ENCODE peak calls at places on chromosomes 11 and 22, in six cellular contexts. S is A549, W is K562, R is endothelial cell of umbilical vein, L is NB4, H is HepG2. F is an unnamed sample.

GRCh38 chr22:27474711-27475547 is 326.6 kb downstream of the MN1 start:
- DNase-seq in S (peak), W (no peak), R (peak), L (no peak), H (no peak), F (no peak)

GRCh38 chr11:85123752-85124231 is 503.4 kb downstream of the DLG2 start:
- DNase-seq in S (no peak), W (no peak), R (no peak), L (peak), H (no peak), F (peak)

GRCh38 chr22:39244496-39245129 is at the start of gene PDGFB:
- DNase-seq in S (no peak), W (peak), R (peak), L (peak), H (no peak), F (no peak)

GRCh38 chr22:28031383-28031922 is 112.4 kb upstream of the PITPNB start:
- DNase-seq in S (no peak), W (no peak), R (no peak), L (no peak), H (no peak), F (no peak)

GRCh38 chr11:15651782-15652181 is 537.1 kb downstream of the INSC start:
- DNase-seq in S (no peak), W (no peak), R (no peak), L (no peak), H (no peak), F (no peak)

GRCh38 chr11:117604349-117604995 is 192.5 kb downstream of the DSCAML1 start:
- DNase-seq in S (no peak), W (no peak), R (no peak), L (no peak), H (no peak), F (no peak)

GRCh38 chr11:130397780-130398179 is 30.6 kb downstream of the ADAMTS8 start:
- DNase-seq in S (no peak), W (no peak), R (no peak), L (no peak), H (no peak), F (no peak)

GRCh38 chr22:44266811-44267760 is 45.7 kb downstream of the SHISAL1 start:
- DNase-seq in S (no peak), W (no peak), R (no peak), L (no peak), H (no peak), F (no peak)

GRCh38 chr11:125892071-125892470 is 4.6 kb downstream of the HYLS1 start:
- DNase-seq in S (no peak), W (no peak), R (peak), L (no peak), H (no peak), F (no peak)

GRCh38 chr11:100872951-100873350 is 185.9 kb downstream of the ARHGAP42 start:
- DNase-seq in S (no peak), W (no peak), R (no peak), L (no peak), H (no peak), F (no peak)

GRCh38 chr22:11360632-11361031 is 4167.4 kb upstream of the OR11H1 start:
- DNase-seq in S (no peak), W (peak), R (no peak), L (no peak), H (no peak), F (no peak)

GRCh38 chr22:23182289-23183106 is 2.2 kb downstream of the BCR start:
- DNase-seq in S (no peak), W (peak), R (peak), L (peak), H (no peak), F (peak)

GRCh38 chr11:112114460-112114859 is 27.8 kb downstream of the SDHD start:
- DNase-seq in S (no peak), W (no peak), R (no peak), L (no peak), H (no peak), F (no peak)

GRCh38 chr11:112115389-112115788 is 28.7 kb downstream of the SDHD start:
- DNase-seq in S (no peak), W (no peak), R (no peak), L (no peak), H (no peak), F (no peak)

GRCh38 chr11:112118176-112118575 is 31.5 kb downstream of the SDHD start:
- DNase-seq in S (no peak), W (no peak), R (no peak), L (no peak), H (no peak), F (no peak)

GRCh38 chr11:112113539-112114457 is 27.1 kb downstream of the SDHD start:
- DNase-seq in S (peak), W (peak), R (peak), L (peak), H (peak), F (no peak)
- TF ChIP-seq MYC in S (no peak), W (no peak), R (no peak), L (no peak), H (no peak), F (no peak)

GRCh38 chr11:94781822-94782221 is 13.7 kb downstream of the AMOTL1 start:
- DNase-seq in S (no peak), W (no peak), R (no peak), L (no peak), H (no peak), F (no peak)
- TF ChIP-seq MYC in S (no peak), W (no peak), R (no peak), L (no peak), H (no peak), F (no peak)

DNA sequence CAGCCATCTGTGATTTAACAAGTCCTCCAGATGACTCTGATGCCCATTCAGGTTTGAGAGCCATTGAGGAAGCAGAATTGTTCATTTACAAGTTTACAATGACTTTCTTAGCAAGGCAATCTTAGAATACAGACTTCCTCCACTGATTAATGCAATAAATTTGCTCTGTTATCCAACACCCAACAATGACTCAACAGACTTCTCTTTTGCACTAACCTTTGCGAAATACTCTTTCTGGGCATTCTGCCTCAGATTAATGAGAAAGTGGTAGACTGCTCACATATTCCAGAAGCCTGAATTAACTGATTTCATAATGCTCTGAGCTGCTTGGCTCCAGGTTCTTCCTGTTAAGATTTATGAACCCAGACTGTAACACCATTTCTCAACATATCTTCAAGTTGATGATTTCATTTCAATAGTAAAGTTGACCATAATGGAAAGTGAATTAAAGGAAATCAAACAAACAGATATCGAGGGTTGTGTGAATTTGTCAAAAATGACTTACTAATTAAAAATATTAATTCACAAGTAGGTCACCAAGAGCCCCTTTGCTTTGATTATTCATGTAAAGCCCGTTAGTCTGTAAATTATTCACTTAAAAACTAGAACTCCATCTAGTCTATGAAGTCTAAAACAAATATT is 70.5 kb upstream of the BLID start:
- DNase-seq in S (no peak), W (no peak), R (peak), L (peak), H (no peak), F (no peak)
- TF ChIP-seq MYC in S (no peak), W (no peak), R (no peak), L (no peak), H (no peak), F (no peak)

DNA sequence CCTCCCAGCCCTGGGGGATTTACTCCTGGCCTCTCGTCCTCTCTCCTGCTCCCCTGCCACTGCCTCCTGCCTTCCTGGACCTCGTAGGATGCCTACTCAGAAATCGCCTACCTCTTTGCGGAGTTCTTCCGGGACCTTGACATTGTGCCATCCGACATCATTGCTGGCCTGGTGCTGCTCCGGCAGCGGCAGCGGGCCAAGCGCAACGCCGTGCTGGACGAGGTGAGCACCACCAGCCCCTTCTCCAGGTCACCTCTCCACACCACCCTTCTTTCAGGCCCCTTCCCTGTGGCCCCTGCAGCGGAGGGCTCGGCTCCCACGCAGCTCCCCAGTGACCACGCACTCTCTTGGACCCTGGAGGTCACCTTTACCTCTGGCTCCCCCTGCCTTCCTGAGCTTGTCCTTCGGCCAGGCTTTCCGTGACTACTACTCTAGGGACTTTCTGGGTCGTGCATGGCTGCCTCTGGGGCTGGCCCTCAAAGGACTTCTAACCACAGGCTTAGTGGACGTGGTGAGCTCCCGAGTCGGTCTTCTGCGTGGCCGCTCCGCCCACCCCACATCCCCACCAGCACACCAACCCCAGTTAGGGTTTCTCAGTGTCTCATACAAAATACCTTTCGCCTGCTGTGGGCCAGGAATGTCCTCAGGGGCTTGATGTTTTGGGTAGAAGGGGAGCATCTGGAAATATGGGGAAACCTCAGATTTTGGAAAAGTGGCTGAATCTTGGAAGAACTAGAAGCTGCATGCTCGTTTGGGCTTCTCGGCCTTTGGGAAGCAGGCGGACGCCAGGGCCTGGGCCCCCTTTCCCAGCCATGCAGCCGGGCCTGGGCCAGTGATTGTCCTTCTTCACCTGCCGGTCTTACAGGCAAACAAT is 24.1 kb upstream of the MYRF start:
- DNase-seq in S (no peak), W (no peak), R (no peak), L (no peak), H (no peak), F (no peak)
- TF ChIP-seq MYC in S (no peak), W (no peak), R (no peak), L (no peak), H (no peak), F (no peak)

GRCh38 chr11:90476442-90477007 is 253.7 kb upstream of the CHORDC1 start:
- DNase-seq in S (no peak), W (no peak), R (peak), L (peak), H (peak), F (peak)
- TF ChIP-seq MYC in S (no peak), W (no peak), R (no peak), L (no peak), H (no peak), F (no peak)

GRCh38 chr11:45537617-45538016 is 127.8 kb downstream of the CHST1 start:
- DNase-seq in S (no peak), W (no peak), R (no peak), L (no peak), H (no peak), F (no peak)

GRCh38 chr11:45538363-45538762 is 127.1 kb downstream of the CHST1 start:
- DNase-seq in S (no peak), W (no peak), R (no peak), L (no peak), H (no peak), F (no peak)

GRCh38 chr11:45541693-45542434 is 123.6 kb downstream of the CHST1 start:
- DNase-seq in S (no peak), W (no peak), R (no peak), L (no peak), H (no peak), F (no peak)

GRCh38 chr11:45535033-45535432 is 130.4 kb downstream of the CHST1 start:
- DNase-seq in S (no peak), W (no peak), R (no peak), L (no peak), H (no peak), F (no peak)

DNA sequence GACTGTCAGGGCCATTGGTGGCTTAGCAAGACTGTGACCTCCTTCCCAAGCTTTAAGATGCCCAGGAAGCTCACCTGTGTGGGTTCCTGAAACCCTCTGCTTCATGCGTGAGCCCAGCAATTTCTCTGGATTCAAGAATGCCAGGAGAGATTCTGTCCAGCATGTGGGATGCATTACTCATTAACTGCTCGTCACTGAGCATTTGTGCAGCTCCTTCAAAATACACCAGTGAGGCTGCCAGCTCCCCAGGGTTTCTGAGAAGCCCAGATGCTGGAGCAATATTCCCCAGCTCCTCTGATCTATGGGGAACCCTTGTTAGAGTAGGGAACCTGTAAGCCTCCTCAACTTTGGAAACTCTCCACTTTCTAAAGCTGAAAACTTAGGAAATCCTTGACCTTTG is 126.5 kb downstream of the CHST1 start:
- DNase-seq in S (no peak), W (no peak), R (no peak), L (no peak), H (no peak), F (no peak)
- TF ChIP-seq MYC in S (no peak), W (no peak), R (no peak), L (no peak), H (no peak), F (no peak)

DNA sequence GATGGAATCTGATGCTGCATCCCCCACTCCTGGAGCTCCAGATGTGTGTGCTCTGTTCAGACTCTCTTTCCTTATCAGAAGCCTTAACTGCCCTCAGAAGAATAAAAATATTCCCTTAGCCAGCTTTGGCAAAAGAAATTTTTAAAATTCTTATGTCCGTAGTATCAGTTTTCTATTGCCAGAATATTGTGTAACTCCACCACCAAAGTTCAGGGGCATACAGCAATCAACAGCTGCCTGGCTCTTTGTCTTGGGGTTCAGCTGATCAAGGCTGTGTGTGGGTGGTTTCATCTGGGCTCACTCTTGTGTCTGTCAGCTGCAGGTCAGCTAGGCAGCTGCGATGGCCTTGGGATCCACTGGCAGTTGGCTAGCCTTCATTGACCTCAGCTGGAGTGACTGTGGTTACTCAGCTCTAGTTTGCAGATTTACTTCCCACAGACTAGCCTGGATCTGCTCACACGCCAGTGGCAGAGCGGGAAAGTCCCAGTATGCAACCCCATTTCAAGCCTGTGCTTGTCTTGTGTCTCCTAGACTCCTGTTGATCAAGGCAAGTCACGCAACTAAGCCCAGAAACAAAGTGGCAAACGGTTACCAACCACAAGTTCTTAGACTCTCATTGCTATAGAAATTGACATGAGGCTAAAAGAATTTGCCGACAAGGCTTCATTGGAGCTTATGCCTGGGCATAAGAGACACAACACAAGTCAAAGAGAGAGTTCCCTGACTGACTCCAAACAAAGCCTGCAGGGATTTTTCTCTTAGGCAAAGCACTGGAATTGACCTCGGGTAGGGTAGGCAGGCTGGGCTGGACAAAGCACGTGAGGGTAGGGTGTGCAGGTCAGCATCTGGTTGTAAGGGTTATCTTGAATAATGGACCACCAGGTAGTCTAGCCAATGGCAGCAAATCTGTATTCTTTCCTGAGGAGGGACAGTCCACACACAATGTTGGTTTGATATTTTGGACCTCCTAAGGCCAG is 7.5 kb downstream of the TMEM138 start:
- DNase-seq in S (no peak), W (no peak), R (no peak), L (no peak), H (peak), F (peak)
- TF ChIP-seq MYC in S (no peak), W (no peak), R (no peak), L (no peak), H (peak), F (no peak)

GRCh38 chr11:46555269-46556054 is 38.4 kb downstream of the AMBRA1 start:
- DNase-seq in S (no peak), W (no peak), R (peak), L (peak), H (no peak), F (peak)
- TF ChIP-seq MYC in S (no peak), W (no peak), R (no peak), L (no peak), H (no peak), F (no peak)

GRCh38 chr11:10317776-10318526 is 13.1 kb downstream of the ADM start:
- DNase-seq in S (no peak), W (no peak), R (no peak), L (no peak), H (no peak), F (peak)

GRCh38 chr11:10320164-10320563 is 15.3 kb downstream of the ADM start:
- DNase-seq in S (no peak), W (no peak), R (no peak), L (no peak), H (no peak), F (no peak)

GRCh38 chr11:10317281-10317755 is 12.4 kb downstream of the ADM start:
- DNase-seq in S (no peak), W (no peak), R (no peak), L (no peak), H (no peak), F (no peak)

GRCh38 chr11:10319691-10320090 is 14.8 kb downstream of the ADM start:
- DNase-seq in S (no peak), W (no peak), R (no peak), L (no peak), H (no peak), F (no peak)

DNA sequence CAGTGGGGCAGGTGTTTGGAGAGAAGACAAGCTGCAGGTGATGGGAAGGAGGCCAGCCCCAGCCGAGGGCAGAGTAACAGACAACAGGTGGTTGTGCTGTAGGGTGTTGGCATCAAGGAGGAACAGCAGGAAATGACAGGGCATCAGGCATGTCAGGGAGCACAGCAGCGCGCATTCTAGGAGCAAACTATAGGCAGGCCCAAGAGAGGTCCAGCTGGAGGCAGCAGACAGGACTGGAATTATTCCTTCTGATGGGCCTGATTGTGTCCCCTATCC is 13.6 kb downstream of the ADM start:
- DNase-seq in S (no peak), W (no peak), R (no peak), L (no peak), H (no peak), F (no peak)
- TF ChIP-seq MYC in S (no peak), W (no peak), R (no peak), L (no peak), H (no peak), F (no peak)

GRCh38 chr22:47377926-47378560 is 615.6 kb downstream of the TBC1D22A start:
- DNase-seq in S (no peak), W (no peak), R (no peak), L (no peak), H (no peak), F (no peak)

GRCh38 chr22:47382164-47382890 is 619.9 kb downstream of the TBC1D22A start:
- DNase-seq in S (no peak), W (no peak), R (no peak), L (no peak), H (no peak), F (no peak)

GRCh38 chr22:47380692-47381091 is 618.2 kb downstream of the TBC1D22A start:
- DNase-seq in S (no peak), W (no peak), R (no peak), L (no peak), H (no peak), F (no peak)

GRCh38 chr22:47379037-47379436 is 616.6 kb downstream of the TBC1D22A start:
- DNase-seq in S (no peak), W (no peak), R (no peak), L (no peak), H (no peak), F (no peak)

GRCh38 chr22:47381240-47381639 is 618.8 kb downstream of the TBC1D22A start:
- DNase-seq in S (no peak), W (no peak), R (no peak), L (no peak), H (no peak), F (no peak)
- TF ChIP-seq MYC in S (no peak), W (no peak), R (no peak), L (no peak), H (no peak), F (no peak)